ENCODE peak calls at places on chromosomes 7 and 10, in nine cellular contexts. H is iPS DF 6.9, K is NT2/D1, G is Ammon's horn, C is H9, F is NCI-H1092 treated with DMSO at 0.1 percent for 48 hours, U is fibroblast of lung, P is GM12891, A is heart right ventricle. X is an unnamed sample.
A peak's percentile ranks its signal among the peaks of the same experiment; 100 is the strongest.

GRCh38 chr10:17144757-17145156 is 15.1 kb upstream of the CUBN start:
- DNase-seq in K (no peak), U (peak; percentile 15), F (no peak), H (no peak), A (no peak), G (no peak), P (no peak), C (no peak), X (no peak)

GRCh38 chr10:124152139-124152780 is 58.9 kb upstream of the CHST15 start:
- DNase-seq in H (no peak), G (peak; percentile 52), U (peak; percentile 82), A (peak; percentile 41), K (no peak), F (no peak), P (no peak), C (peak; percentile 46), X (peak; percentile 77)

GRCh38 chr7:106048621-106049020 is 63.5 kb downstream of the SYPL1 start:
- DNase-seq in C (no peak), K (no peak), P (no peak), G (no peak), F (no peak), A (no peak), H (no peak), U (no peak), X (no peak)

GRCh38 chr10:119616879-119617580 is 20.3 kb upstream of the TIAL1 start:
- DNase-seq in A (peak; percentile 21), C (peak; percentile 37), P (no peak), H (no peak), G (no peak), F (no peak), U (peak; percentile 45), K (no peak), X (no peak)

GRCh38 chr7:128827248-128827958 is 2.8 kb upstream of the FLNC start:
- DNase-seq in C (peak; percentile 59), F (no peak), K (no peak), U (peak; percentile 83), H (no peak), P (no peak), A (peak; percentile 62), G (no peak), X (peak; percentile 63)

GRCh38 chr7:27900006-27900405 is 160.0 kb downstream of the TAX1BP1 start:
- DNase-seq in U (no peak), K (no peak), G (no peak), F (no peak), C (no peak), A (no peak), P (no peak), H (no peak), X (no peak)

GRCh38 chr10:112360308-112361270 is 13.3 kb upstream of the ACSL5 start:
- DNase-seq in C (no peak), K (no peak), P (no peak), U (no peak), G (no peak), A (peak; percentile 73), F (no peak), H (no peak), X (no peak)

GRCh38 chr10:114261116-114261515 is 22.1 kb downstream of the VWA2 start:
- DNase-seq in U (peak; percentile 18), K (no peak), H (no peak), A (no peak), P (no peak), F (no peak), G (no peak), C (no peak), X (peak; percentile 39)

GRCh38 chr10:29714096-29714874 is 79.5 kb upstream of the SVIL start:
- DNase-seq in P (no peak), C (no peak), K (no peak), U (peak; percentile 79), H (no peak), A (no peak), G (no peak), F (no peak), X (peak; percentile 47)

GRCh38 chr7:37220664-37221063 is 228.0 kb downstream of the ELMO1 start:
- DNase-seq in P (no peak), F (no peak), A (no peak), K (no peak), C (no peak), G (peak; percentile 42), H (no peak), U (no peak), X (no peak)

GRCh38 chr7:64893401-64893800 is 9.7 kb upstream of the ZNF273 start:
- DNase-seq in A (no peak), P (no peak), U (no peak), G (no peak), C (no peak), F (no peak), K (no peak), H (no peak), X (no peak)

GRCh38 chr7:739455-739963 is 12.4 kb upstream of the PRKAR1B start:
- DNase-seq in K (no peak), C (no peak), A (no peak), P (no peak), F (no peak), U (no peak), H (no peak), G (no peak), X (no peak)

GRCh38 chr10:63866747-63867140 is 345.5 kb downstream of the REEP3 start:
- DNase-seq in F (peak; percentile 1), C (no peak), A (no peak), U (peak; percentile 23), K (no peak), G (no peak), H (no peak), P (no peak), X (no peak)

GRCh38 chr10:126867567-126868365 is 37.5 kb upstream of the DOCK1 start:
- DNase-seq in A (no peak), C (no peak), U (peak; percentile 43), P (no peak), G (no peak), K (no peak), F (no peak), H (no peak), X (no peak)

GRCh38 chr7:132030883-132031282 is 474.5 kb upstream of the PODXL start:
- DNase-seq in U (no peak), A (no peak), G (no peak), P (no peak), H (no peak), K (no peak), F (no peak), C (no peak), X (no peak)

GRCh38 chr10:75655791-75656451 is 224.5 kb downstream of the LRMDA start:
- DNase-seq in K (no peak), H (no peak), A (peak; percentile 21), U (peak; percentile 85), G (no peak), P (no peak), C (no peak), F (no peak), X (no peak)

GRCh38 chr10:116120688-116121087 is 152.3 kb downstream of the GFRA1 start:
- DNase-seq in F (no peak), P (no peak), K (peak; percentile 27), A (no peak), U (no peak), C (peak; percentile 78), H (peak; percentile 45), G (no peak), X (no peak)